ENCODE peak calls at places on chromosomes 5 and 9, in four cellular contexts. G, Z, A and L are unnamed samples.

GRCh38 chr9:73199886-73200285 is 48.2 kb downstream of the ANXA1 start:
- DNase-seq in G (no peak), Z (no peak), A (no peak), L (no peak)

GRCh38 chr9:93496285-93496684 is 42.9 kb upstream of the FAM120AOS start:
- DNase-seq in G (no peak), Z (no peak), A (no peak), L (no peak)

GRCh38 chr9:111427186-111427585 is 57.0 kb downstream of the ECPAS start:
- DNase-seq in G (no peak), Z (peak; percentile 34), A (no peak), L (peak; percentile 13)

GRCh38 chr9:127825319-127826051 is 22.8 kb downstream of the FPGS start:
- DNase-seq in G (no peak), Z (no peak), A (peak; percentile 63), L (no peak)

GRCh38 chr5:82720213-82720612 is 357.0 kb downstream of the TMEM167A start:
- DNase-seq in G (no peak), Z (no peak), A (no peak), L (no peak)

GRCh38 chr9:133142657-133143592 is 20.8 kb downstream of the GBGT1 start:
- DNase-seq in G (no peak), Z (no peak), A (no peak), L (no peak)

GRCh38 chr9:28801144-28801799 is 1228.0 kb upstream of the C9orf72 start:
- DNase-seq in G (no peak), Z (no peak), A (no peak), L (no peak)

GRCh38 chr9:89444212-89444611 is 53.7 kb downstream of the SEMA4D start:
- DNase-seq in G (no peak), Z (peak; percentile 20), A (no peak), L (no peak)

GRCh38 chr5:178365501-178366440 is 133.2 kb upstream of the PHYKPL start:
- DNase-seq in G (no peak), Z (no peak), A (no peak), L (no peak)

GRCh38 chr5:68285075-68285827 is 69.7 kb downstream of the PIK3R1 start:
- DNase-seq in G (no peak), Z (no peak), A (no peak), L (peak; percentile 39)

GRCh38 chr9:108551030-108551964 is 304.5 kb downstream of the ACTL7B start:
- DNase-seq in G (no peak), Z (peak; percentile 78), A (no peak), L (no peak)

GRCh38 chr9:133709716-133710571 is 28.2 kb downstream of the SARDH start:
- DNase-seq in G (no peak), Z (no peak), A (no peak), L (no peak)

GRCh38 chr9:122016789-122017188 is 76.3 kb downstream of the TTLL11 start:
- DNase-seq in G (no peak), Z (peak; percentile 32), A (no peak), L (no peak)
- TF ChIP-seq CTCF in G (no peak), Z (peak; percentile 44), A (peak; percentile 54), L (no peak)

GRCh38 chr5:1208743-1209551 is 7.6 kb downstream of the SLC6A19 start:
- DNase-seq in G (no peak), Z (peak; percentile 26), A (peak; percentile 12), L (no peak)
- TF ChIP-seq CTCF in G (peak; percentile 36), Z (peak; percentile 51), A (peak; percentile 38), L (no peak)

DNA sequence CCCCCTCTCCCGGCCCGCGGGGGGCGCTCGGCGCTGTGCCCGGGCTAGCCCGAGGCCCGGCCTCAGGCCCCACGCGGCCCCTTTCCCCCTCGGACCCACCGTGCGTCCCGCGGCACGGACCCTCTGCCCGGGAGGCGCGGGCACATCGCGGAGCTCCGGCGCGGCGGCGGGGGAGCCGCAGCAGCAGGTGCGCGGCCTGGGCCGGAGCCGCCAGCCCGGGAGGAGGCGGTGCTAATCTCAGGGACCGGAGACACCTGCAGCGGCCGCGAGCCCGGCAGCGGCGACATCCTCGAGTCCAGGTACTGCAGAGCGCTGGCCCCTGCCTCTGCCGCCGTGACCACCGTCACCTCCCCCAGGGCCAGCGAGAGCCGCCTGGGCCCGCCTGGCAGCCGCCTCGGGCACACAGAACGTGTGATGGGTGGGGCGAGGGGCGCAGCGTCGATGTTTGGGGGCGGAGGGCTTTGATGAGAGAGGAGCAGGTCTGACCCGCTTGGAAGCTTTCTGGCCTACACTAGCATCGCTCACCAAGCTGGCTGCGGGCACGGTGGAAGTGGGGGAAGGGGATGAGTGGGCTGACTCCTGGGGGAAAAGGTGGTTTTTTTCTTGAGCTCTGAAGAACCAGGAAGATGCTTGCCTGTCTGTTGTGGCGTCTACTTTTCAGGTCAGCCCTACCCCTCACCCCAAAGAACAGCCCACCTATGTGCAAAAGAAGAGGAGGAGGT is 524 bp downstream of the CYFIP2 start:
- DNase-seq in G (no peak), Z (no peak), A (peak; percentile 31), L (peak; percentile 72)
- TF ChIP-seq CTCF in G (peak; percentile 28), Z (no peak), A (no peak), L (peak; percentile 31)

GRCh38 chr5:180673371-180674252 is 24.2 kb upstream of the FLT4 start:
- DNase-seq in G (no peak), Z (no peak), A (no peak), L (no peak)

GRCh38 chr5:180668835-180669596 is 19.6 kb upstream of the FLT4 start:
- DNase-seq in G (no peak), Z (no peak), A (no peak), L (no peak)

GRCh38 chr5:180670157-180670556 is 20.8 kb upstream of the FLT4 start:
- DNase-seq in G (no peak), Z (no peak), A (no peak), L (no peak)

GRCh38 chr5:180669661-180670060 is 20.3 kb upstream of the FLT4 start:
- DNase-seq in G (no peak), Z (no peak), A (no peak), L (no peak)

GRCh38 chr5:180670586-180671359 is 21.4 kb upstream of the FLT4 start:
- DNase-seq in G (peak; percentile 19), Z (peak; percentile 58), A (peak; percentile 53), L (peak; percentile 72)
- TF ChIP-seq CTCF in G (peak; percentile 88), Z (peak; percentile 62), A (peak; percentile 79), L (peak; percentile 71)

GRCh38 chr5:15463231-15463630 is 36.7 kb upstream of the FBXL7 start:
- DNase-seq in G (no peak), Z (peak; percentile 48), A (no peak), L (no peak)
- TF ChIP-seq CTCF in G (no peak), Z (peak; percentile 55), A (peak; percentile 59), L (no peak)

GRCh38 chr9:71213633-71214032 is 92.2 kb upstream of the TRPM3 start:
- DNase-seq in G (no peak), Z (no peak), A (no peak), L (no peak)

GRCh38 chr9:71209890-71210289 is 88.5 kb upstream of the TRPM3 start:
- DNase-seq in G (no peak), Z (no peak), A (no peak), L (no peak)

DNA sequence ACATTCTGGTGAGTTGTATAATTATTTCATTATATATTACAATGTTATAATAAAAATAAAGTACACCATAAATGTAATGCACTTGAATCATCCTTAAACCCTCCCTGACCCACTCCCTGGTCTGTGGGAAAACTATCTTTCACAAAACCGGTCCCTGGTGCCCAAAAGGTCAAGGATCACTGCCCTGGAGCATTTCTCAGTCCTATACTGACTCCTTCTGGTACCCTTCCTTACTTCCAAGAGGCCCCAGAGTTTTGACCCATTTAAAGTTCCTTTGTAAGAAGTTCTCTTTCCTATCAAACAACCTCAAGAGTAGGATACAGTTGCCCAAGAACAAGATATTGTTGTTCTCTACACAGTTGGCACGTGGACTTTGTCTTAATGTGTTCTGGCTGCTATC is 88.9 kb upstream of the TRPM3 start:
- DNase-seq in G (no peak), Z (no peak), A (no peak), L (no peak)
- TF ChIP-seq CTCF in G (no peak), Z (no peak), A (no peak), L (no peak)

DNA sequence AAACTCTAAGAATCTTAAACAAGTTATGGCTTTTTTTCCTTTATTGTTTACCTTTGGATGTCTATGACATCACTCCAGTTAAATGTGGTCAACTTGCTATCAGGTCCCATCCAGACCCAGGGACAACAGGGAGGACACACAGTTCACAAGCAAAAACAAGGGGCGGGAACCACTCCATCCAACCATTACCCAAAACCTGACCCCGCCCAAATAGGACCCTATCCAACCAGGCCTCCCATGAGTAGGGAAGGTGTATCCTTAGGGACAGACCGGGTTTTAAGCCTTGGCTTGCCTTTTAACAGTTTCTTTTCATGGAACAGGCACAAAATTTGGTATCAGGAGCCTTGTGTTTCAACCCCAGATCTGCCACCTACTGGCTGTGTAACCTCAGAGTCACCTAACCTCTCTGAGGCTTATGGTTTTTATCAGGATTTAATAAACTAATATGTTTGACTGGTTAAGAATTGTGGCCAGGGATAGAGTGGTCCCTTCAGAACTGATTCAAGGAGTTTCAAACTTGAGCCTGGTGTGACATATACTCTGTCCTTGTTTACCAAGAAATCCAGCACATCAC is 127.7 kb upstream of the RAD23B start:
- DNase-seq in G (no peak), Z (no peak), A (no peak), L (no peak)
- TF ChIP-seq CTCF in G (peak; percentile 16), Z (peak; percentile 33), A (no peak), L (no peak)